ENCODE peak calls at places on chromosomes 11 and 22, in five cellular contexts. F, W, G, R and M are unnamed samples.

GRCh38 chr22:37024339-37025157 is 5.0 kb downstream of the MPST start:
- DNase-seq in F (no peak), W (no peak), R (no peak), G (no peak), M (no peak)

GRCh38 chr11:65927904-65928397 is 8.7 kb downstream of the DRAP1 start:
- DNase-seq in R (peak; percentile 65), G (no peak), F (no peak), W (no peak), M (no peak)

GRCh38 chr11:47616726-47617416 is 22.7 kb upstream of the C1QTNF4 start:
- DNase-seq in W (peak; percentile 52), G (peak; percentile 83), F (peak; percentile 85), R (no peak), M (no peak)

GRCh38 chr22:25627271-25627848 is 62.9 kb downstream of the GRK3 start:
- DNase-seq in F (no peak), G (no peak), R (no peak), W (no peak), M (no peak)

GRCh38 chr11:123521001-123521400 is 90.9 kb downstream of the GRAMD1B start:
- DNase-seq in W (no peak), F (no peak), G (no peak), R (no peak), M (no peak)

GRCh38 chr11:3164138-3164539 is 971 bp downstream of the OSBPL5 start:
- DNase-seq in W (no peak), F (peak; percentile 56), R (peak; percentile 47), G (no peak), M (no peak)

GRCh38 chr11:131584694-131585592 is 214.5 kb downstream of the NTM start:
- DNase-seq in R (no peak), F (peak; percentile 91), W (no peak), G (peak; percentile 28), M (no peak)

GRCh38 chr11:123457187-123457770 is 27.2 kb downstream of the GRAMD1B start:
- DNase-seq in R (peak; percentile 63), G (peak; percentile 64), W (no peak), F (no peak), M (no peak)

GRCh38 chr22:32802291-32802826 is 854 bp downstream of the TIMP3 start:
- DNase-seq in R (no peak), F (no peak), W (no peak), G (no peak), M (no peak)

GRCh38 chr11:129251067-129251466 is 58.9 kb upstream of the ARHGAP32 start:
- DNase-seq in F (no peak), G (no peak), W (no peak), R (no peak), M (no peak)

GRCh38 chr22:17890892-17891291 is 116.6 kb upstream of the BID start:
- DNase-seq in R (no peak), W (no peak), G (no peak), F (no peak), M (no peak)

GRCh38 chr11:131579932-131580387 is 209.5 kb downstream of the NTM start:
- DNase-seq in F (peak; percentile 91), W (peak; percentile 59), G (peak; percentile 68), R (no peak), M (no peak)

GRCh38 chr11:2550606-2550970 is 105.8 kb downstream of the KCNQ1 start:
- DNase-seq in G (no peak), R (peak; percentile 28), W (no peak), F (peak; percentile 19), M (peak; percentile 47)

GRCh38 chr11:108817971-108818370 is 153.1 kb downstream of the DDX10 start:
- DNase-seq in W (peak; percentile 19), R (no peak), F (no peak), G (no peak), M (no peak)

GRCh38 chr11:46247090-46247489 is 30.4 kb upstream of the CREB3L1 start:
- DNase-seq in R (no peak), F (no peak), W (no peak), G (peak; percentile 4), M (no peak)

GRCh38 chr11:80521592-80521991 is 1080.8 kb upstream of the TENM4 start:
- DNase-seq in F (no peak), R (no peak), W (peak; percentile 16), G (no peak), M (no peak)

GRCh38 chr11:60973699-60974098 is 2.2 kb downstream of the CD6 start:
- DNase-seq in G (no peak), R (no peak), F (peak; percentile 25), W (no peak), M (no peak)

GRCh38 chr22:41752011-41752975 is 48.2 kb upstream of the CCDC134 start:
- DNase-seq in W (no peak), R (no peak), G (no peak), F (no peak), M (no peak)

GRCh38 chr11:106459135-106459534 is 381.7 kb downstream of the AASDHPPT start:
- DNase-seq in R (no peak), F (no peak), G (no peak), W (no peak), M (no peak)

GRCh38 chr22:35630387-35630793 is 13.3 kb upstream of the MB start:
- DNase-seq in R (no peak), F (peak; percentile 73), G (no peak), W (no peak), M (peak; percentile 52)

GRCh38 chr11:19444231-19444630 is 203.5 kb upstream of the E2F8 start:
- DNase-seq in F (no peak), W (no peak), R (no peak), G (no peak), M (no peak)

GRCh38 chr11:34243620-34244493 is 114.0 kb downstream of the ABTB2 start:
- DNase-seq in G (no peak), W (peak; percentile 83), F (peak; percentile 69), R (no peak), M (no peak)

GRCh38 chr11:19164230-19164855 is 37.4 kb downstream of the CSRP3 start:
- DNase-seq in G (no peak), R (no peak), F (no peak), W (no peak), M (no peak)

GRCh38 chr11:39365809-39366436 is 2093.5 kb downstream of the LRRC4C start:
- DNase-seq in F (no peak), G (no peak), R (no peak), W (peak; percentile 59), M (no peak)

GRCh38 chr22:25896098-25896497 is 154.1 kb downstream of the MYO18B start:
- DNase-seq in F (no peak), R (no peak), G (no peak), W (peak; percentile 13), M (no peak)

GRCh38 chr11:44244649-44245308 is 65.2 kb downstream of the ALX4 start:
- DNase-seq in G (no peak), F (no peak), W (no peak), R (no peak), M (no peak)

GRCh38 chr11:119056397-119056999 is 507 bp downstream of the HYOU1 start:
- DNase-seq in W (peak; percentile 63), G (peak; percentile 29), F (peak; percentile 84), R (peak; percentile 65), M (peak; percentile 75)
- H3K9me3 ChIP-seq in W (no peaks in the 10 kb centered on the region), G (no peaks in the 10 kb centered on the region), F (no peaks in the 10 kb centered on the region), R (no peaks in the 10 kb centered on the region), M (no peaks in the 10 kb centered on the region)

GRCh38 chr11:27627979-27628378 is 72.3 kb downstream of the BDNF start:
- DNase-seq in G (no peak), F (no peak), R (no peak), W (no peak), M (no peak)
- TF ChIP-seq CTCF in G (no peak), F (no peak), R (no peak), W (no peak), M (no peak)

DNA sequence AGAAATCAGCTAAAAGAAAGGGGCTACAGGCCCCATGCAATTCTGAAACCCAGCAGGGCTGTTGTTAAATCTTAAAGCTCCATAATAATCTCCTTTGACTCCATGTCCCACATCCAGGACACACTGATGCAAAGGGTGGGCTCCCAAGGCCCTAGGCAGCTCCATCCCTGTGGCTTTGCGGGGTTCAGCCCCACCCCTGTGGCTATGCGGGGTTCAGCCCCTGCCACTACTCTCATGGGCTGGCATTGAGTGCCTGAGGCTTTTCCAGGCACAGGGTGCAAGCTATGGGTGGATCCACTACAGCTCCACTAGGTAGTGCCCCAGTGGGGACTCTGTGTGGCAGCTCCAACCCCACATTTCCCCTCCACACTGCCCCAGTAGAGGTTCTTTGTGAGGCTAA is 8.7 kb upstream of the ZNF280A start:
- DNase-seq in R (no peak), F (no peak), G (no peak), W (no peak), M (no peak)
- H3K27ac ChIP-seq in R (no peak overlapping the region), F (no peak overlapping the region), G (no peak overlapping the region), W (no peak overlapping the region), M (no peak overlapping the region)

GRCh38 chr22:43488031-43488892 is 76.4 kb downstream of the MPPED1 start:
- DNase-seq in F (peak; percentile 62), R (no peak), W (no peak), G (no peak), M (no peak)

GRCh38 chr22:43487311-43488030 is 75.7 kb downstream of the MPPED1 start:
- DNase-seq in G (no peak), W (no peak), F (no peak), R (no peak), M (no peak)

GRCh38 chr22:43491177-43491576 is 79.4 kb downstream of the MPPED1 start:
- DNase-seq in R (no peak), F (no peak), W (no peak), G (no peak), M (no peak)

GRCh38 chr22:43490311-43490710 is 78.5 kb downstream of the MPPED1 start:
- DNase-seq in G (no peak), F (no peak), R (no peak), W (no peak), M (no peak)

GRCh38 chr22:43488937-43489336 is 77.1 kb downstream of the MPPED1 start:
- DNase-seq in R (no peak), W (no peak), G (no peak), F (no peak), M (no peak)
- H3K9me3 ChIP-seq in R (no peaks in the 10 kb centered on the region), W (no peaks in the 10 kb centered on the region), G (no peaks in the 10 kb centered on the region), F (no peaks in the 10 kb centered on the region), M (no peaks in the 10 kb centered on the region)

DNA sequence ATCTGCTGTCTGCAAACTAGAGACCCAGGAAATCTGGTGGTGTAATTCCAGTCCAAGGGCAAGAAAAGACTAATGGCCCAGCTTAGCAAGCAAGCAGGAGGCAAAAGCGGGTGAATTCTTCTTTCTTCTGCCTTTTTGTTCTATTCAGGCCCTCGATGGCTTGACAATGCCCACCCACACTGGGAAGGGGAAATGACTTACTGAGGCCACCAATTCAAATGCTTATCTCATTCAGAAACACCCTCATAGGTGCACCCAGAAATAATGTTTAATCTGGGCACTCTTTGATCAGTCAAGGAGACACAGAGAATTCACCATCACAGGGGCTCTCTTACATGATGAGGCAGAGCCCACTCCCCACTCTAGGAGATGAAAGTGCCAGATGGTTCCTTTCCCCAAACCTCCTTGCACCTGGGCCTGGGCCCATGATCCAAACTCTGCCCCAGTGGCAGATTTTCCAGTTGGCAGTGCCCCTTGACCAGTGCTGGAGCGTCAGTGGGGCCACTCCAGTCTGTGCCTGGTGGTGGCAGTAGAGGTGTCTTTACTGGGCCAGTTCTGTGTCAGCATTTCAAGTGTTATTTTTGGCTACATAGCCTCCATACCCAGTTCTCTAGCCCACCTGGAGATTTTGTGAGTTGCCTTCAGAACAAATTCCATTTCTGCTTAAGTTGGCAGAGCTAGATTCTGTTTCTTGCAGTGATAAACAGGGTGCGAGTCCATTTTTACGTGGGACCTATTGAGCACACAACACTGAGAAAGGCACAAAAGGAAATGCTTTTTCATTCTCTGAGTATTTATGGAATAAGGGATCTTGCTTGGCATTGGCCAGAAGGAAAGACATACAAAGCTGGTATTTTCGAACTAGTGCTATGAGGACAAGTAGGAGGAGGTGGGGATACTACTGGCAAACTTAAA is 7.5 kb downstream of the ELMOD1 start:
- DNase-seq in F (peak; percentile 87), G (peak; percentile 56), W (peak; percentile 23), R (peak; percentile 52), M (peak; percentile 67)
- TF ChIP-seq CTCF in F (peak; percentile 75), G (peak; percentile 5), W (peak; percentile 29), R (peak; percentile 55), M (peak; percentile 48)